ENCODE peak calls at places on chromosomes 13 and 19, in six cellular contexts. One of them, this sample, is unnamed.

GRCh38 chr13:38180100-38180499 is 169.6 kb upstream of the UFM1 start:
- DNase-seq in cardiac muscle cell: peak; percentile 46
- DNase-seq in IMR-90: peak; percentile 2
- DNase-seq in MCF 10A: peak; percentile 79
- DNase-seq in transverse colon: no peak
- DNase-seq in left ventricle myocardium superior: no peak
- DNase-seq in this sample: no peak

GRCh38 chr13:95924389-95924994 is 128.7 kb downstream of the UGGT2 start:
- DNase-seq in IMR-90: peak; percentile 86
- DNase-seq in MCF 10A: peak; percentile 89
- DNase-seq in transverse colon: no peak
- DNase-seq in cardiac muscle cell: peak; percentile 88
- DNase-seq in left ventricle myocardium superior: no peak
- DNase-seq in this sample: peak; percentile 85

GRCh38 chr13:46181799-46182490 is at the start of gene LCP1:
- DNase-seq in cardiac muscle cell: no peak
- DNase-seq in transverse colon: peak; percentile 44
- DNase-seq in left ventricle myocardium superior: no peak
- DNase-seq in MCF 10A: peak; percentile 5
- DNase-seq in IMR-90: no peak
- DNase-seq in this sample: peak; percentile 69

GRCh38 chr19:45168767-45169351 is 8.1 kb upstream of the NKPD1 start:
- DNase-seq in IMR-90: no peak
- DNase-seq in cardiac muscle cell: no peak
- DNase-seq in MCF 10A: no peak
- DNase-seq in left ventricle myocardium superior: no peak
- DNase-seq in transverse colon: no peak
- DNase-seq in this sample: peak; percentile 46

GRCh38 chr19:29040951-29041350 is 172.0 kb downstream of the UQCRFS1 start:
- DNase-seq in left ventricle myocardium superior: no peak
- DNase-seq in IMR-90: no peak
- DNase-seq in cardiac muscle cell: no peak
- DNase-seq in transverse colon: no peak
- DNase-seq in MCF 10A: no peak
- DNase-seq in this sample: peak; percentile 65

GRCh38 chr19:4413588-4413987 is 11.1 kb downstream of the CHAF1A start:
- DNase-seq in left ventricle myocardium superior: no peak
- DNase-seq in IMR-90: no peak
- DNase-seq in cardiac muscle cell: no peak
- DNase-seq in MCF 10A: no peak
- DNase-seq in transverse colon: no peak
- DNase-seq in this sample: no peak

GRCh38 chr13:46119883-46120614 is 15.2 kb upstream of the CPB2 start:
- DNase-seq in MCF 10A: peak; percentile 77
- DNase-seq in IMR-90: peak; percentile 19
- DNase-seq in transverse colon: no peak
- DNase-seq in cardiac muscle cell: peak; percentile 76
- DNase-seq in left ventricle myocardium superior: peak; percentile 28
- DNase-seq in this sample: peak; percentile 76

GRCh38 chr19:40234429-40235237 is 8.1 kb upstream of the CCNP start:
- DNase-seq in MCF 10A: no peak
- DNase-seq in left ventricle myocardium superior: no peak
- DNase-seq in IMR-90: no peak
- DNase-seq in transverse colon: no peak
- DNase-seq in cardiac muscle cell: no peak
- DNase-seq in this sample: no peak

GRCh38 chr13:99859178-99860177 is 112.1 kb downstream of the ZIC5 start:
- DNase-seq in left ventricle myocardium superior: no peak
- DNase-seq in transverse colon: peak; percentile 31
- DNase-seq in cardiac muscle cell: no peak
- DNase-seq in IMR-90: no peak
- DNase-seq in MCF 10A: no peak
- DNase-seq in this sample: no peak

GRCh38 chr19:5993516-5994406 is 15.8 kb upstream of the RANBP3 start:
- DNase-seq in IMR-90: no peak
- DNase-seq in transverse colon: no peak
- DNase-seq in MCF 10A: no peak
- DNase-seq in left ventricle myocardium superior: peak; percentile 74
- DNase-seq in cardiac muscle cell: peak; percentile 40
- DNase-seq in this sample: no peak

GRCh38 chr13:41025518-41025917 is 6.4 kb upstream of the ELF1 start:
- DNase-seq in cardiac muscle cell: no peak
- DNase-seq in left ventricle myocardium superior: no peak
- DNase-seq in transverse colon: no peak
- DNase-seq in MCF 10A: no peak
- DNase-seq in IMR-90: no peak
- DNase-seq in this sample: no peak

GRCh38 chr13:20400774-20401173 is 124.9 kb downstream of the CRYL1 start:
- DNase-seq in MCF 10A: no peak
- DNase-seq in transverse colon: no peak
- DNase-seq in left ventricle myocardium superior: no peak
- DNase-seq in cardiac muscle cell: peak; percentile 42
- DNase-seq in IMR-90: peak; percentile 63
- DNase-seq in this sample: no peak

GRCh38 chr19:6728346-6728745 is 7.9 kb upstream of the C3 start:
- DNase-seq in MCF 10A: no peak
- DNase-seq in transverse colon: no peak
- DNase-seq in left ventricle myocardium superior: no peak
- DNase-seq in cardiac muscle cell: no peak
- DNase-seq in IMR-90: no peak
- DNase-seq in this sample: no peak

GRCh38 chr19:22052644-22053013 is 345 bp downstream of the ZNF257 start:
- DNase-seq in MCF 10A: no peak
- DNase-seq in transverse colon: no peak
- DNase-seq in left ventricle myocardium superior: peak; percentile 34
- DNase-seq in cardiac muscle cell: peak; percentile 2
- DNase-seq in IMR-90: no peak
- DNase-seq in this sample: no peak

GRCh38 chr13:99255241-99255640 is 2.9 kb downstream of the GPR18 start:
- DNase-seq in transverse colon: no peak
- DNase-seq in IMR-90: no peak
- DNase-seq in MCF 10A: no peak
- DNase-seq in left ventricle myocardium superior: no peak
- DNase-seq in cardiac muscle cell: no peak
- DNase-seq in this sample: no peak

GRCh38 chr19:51980116-51980736 is 6.4 kb downstream of the ZNF350 start:
- DNase-seq in transverse colon: no peak
- DNase-seq in cardiac muscle cell: peak; percentile 26
- DNase-seq in IMR-90: no peak
- DNase-seq in MCF 10A: peak; percentile 50
- DNase-seq in left ventricle myocardium superior: no peak
- DNase-seq in this sample: no peak

GRCh38 chr13:36074659-36075058 is 56.5 kb downstream of the DCLK1 start:
- DNase-seq in cardiac muscle cell: peak; percentile 30
- DNase-seq in IMR-90: no peak
- DNase-seq in transverse colon: no peak
- DNase-seq in left ventricle myocardium superior: no peak
- DNase-seq in MCF 10A: no peak
- DNase-seq in this sample: no peak

GRCh38 chr19:48480151-48480475 is 10.9 kb downstream of the CYTH2 start:
- DNase-seq in transverse colon: peak; percentile 57
- DNase-seq in cardiac muscle cell: peak; percentile 46
- DNase-seq in MCF 10A: no peak
- DNase-seq in IMR-90: no peak
- DNase-seq in left ventricle myocardium superior: peak; percentile 79
- DNase-seq in this sample: no peak

GRCh38 chr19:52742516-52742915 is 7.7 kb upstream of the ZNF611 start:
- DNase-seq in cardiac muscle cell: no peak
- DNase-seq in left ventricle myocardium superior: no peak
- DNase-seq in transverse colon: no peak
- DNase-seq in IMR-90: no peak
- DNase-seq in MCF 10A: no peak
- DNase-seq in this sample: no peak

This sample was measured in islet precursor cell.